ENCODE peak calls at places on chromosomes 13 and 19, in six cellular contexts. One of them, this sample, is unnamed.

GRCh38 chr13:113724780-113725315 is 34.2 kb upstream of the TMEM255B start:
- DNase-seq in left lung: peak; percentile 81
- DNase-seq in suprapubic skin: peak; percentile 85
- DNase-seq in psoas muscle: peak; percentile 76
- DNase-seq in CD4-positive, CD25-positive, alpha-beta regulatory T cell: peak; percentile 83
- DNase-seq in esophagus squamous epithelium: peak; percentile 31
- DNase-seq in this sample: peak; percentile 87

GRCh38 chr19:14073232-14073924 is 792 bp downstream of the MISP3 start:
- DNase-seq in left lung: peak; percentile 77
- DNase-seq in suprapubic skin: no peak
- DNase-seq in psoas muscle: peak; percentile 83
- DNase-seq in CD4-positive, CD25-positive, alpha-beta regulatory T cell: peak; percentile 64
- DNase-seq in esophagus squamous epithelium: no peak
- DNase-seq in this sample: no peak

GRCh38 chr19:41263850-41264580 is at the start of gene HNRNPUL1:
- DNase-seq in left lung: peak; percentile 99
- DNase-seq in suprapubic skin: peak; percentile 99
- DNase-seq in psoas muscle: peak; percentile 97
- DNase-seq in CD4-positive, CD25-positive, alpha-beta regulatory T cell: peak; percentile 98
- DNase-seq in esophagus squamous epithelium: peak; percentile 100
- DNase-seq in this sample: peak; percentile 99

GRCh38 chr13:38872693-38873092 is 117.9 kb downstream of the STOML3 start:
- DNase-seq in left lung: peak; percentile 40
- DNase-seq in suprapubic skin: no peak
- DNase-seq in psoas muscle: peak; percentile 25
- DNase-seq in CD4-positive, CD25-positive, alpha-beta regulatory T cell: no peak
- DNase-seq in esophagus squamous epithelium: no peak
- DNase-seq in this sample: no peak

GRCh38 chr19:8449830-8450229 is 5.1 kb downstream of the HNRNPM start:
- DNase-seq in left lung: no peak
- DNase-seq in suprapubic skin: no peak
- DNase-seq in psoas muscle: no peak
- DNase-seq in CD4-positive, CD25-positive, alpha-beta regulatory T cell: no peak
- DNase-seq in esophagus squamous epithelium: no peak
- DNase-seq in this sample: no peak

GRCh38 chr19:57477191-57478008 is at the start of gene ZNF772:
- DNase-seq in left lung: peak; percentile 92
- DNase-seq in suprapubic skin: peak; percentile 92
- DNase-seq in psoas muscle: peak; percentile 89
- DNase-seq in CD4-positive, CD25-positive, alpha-beta regulatory T cell: peak; percentile 78
- DNase-seq in esophagus squamous epithelium: peak; percentile 31
- DNase-seq in this sample: peak; percentile 65

GRCh38 chr19:18388328-18389094 is 2.6 kb downstream of the GDF15 start:
- DNase-seq in left lung: peak; percentile 87
- DNase-seq in suprapubic skin: peak; percentile 81
- DNase-seq in psoas muscle: peak; percentile 84
- DNase-seq in CD4-positive, CD25-positive, alpha-beta regulatory T cell: peak; percentile 67
- DNase-seq in esophagus squamous epithelium: peak; percentile 56
- DNase-seq in this sample: peak; percentile 87

GRCh38 chr19:13044160-13044853 is 49.0 kb downstream of the NFIX start:
- DNase-seq in left lung: no peak
- DNase-seq in suprapubic skin: no peak
- DNase-seq in psoas muscle: no peak
- DNase-seq in CD4-positive, CD25-positive, alpha-beta regulatory T cell: no peak
- DNase-seq in esophagus squamous epithelium: no peak
- DNase-seq in this sample: peak; percentile 76

GRCh38 chr19:11821474-11821873 is 7.4 kb downstream of the ZNF440 start:
- DNase-seq in left lung: no peak
- DNase-seq in suprapubic skin: no peak
- DNase-seq in psoas muscle: no peak
- DNase-seq in CD4-positive, CD25-positive, alpha-beta regulatory T cell: no peak
- DNase-seq in esophagus squamous epithelium: no peak
- DNase-seq in this sample: no peak

GRCh38 chr13:91978571-91978970 is 580.1 kb downstream of the GPC5 start:
- DNase-seq in left lung: no peak
- DNase-seq in suprapubic skin: no peak
- DNase-seq in psoas muscle: no peak
- DNase-seq in CD4-positive, CD25-positive, alpha-beta regulatory T cell: no peak
- DNase-seq in esophagus squamous epithelium: no peak
- DNase-seq in this sample: no peak

GRCh38 chr19:58037927-58038687 is 4.3 kb downstream of the ZSCAN1 start:
- DNase-seq in left lung: no peak
- DNase-seq in suprapubic skin: no peak
- DNase-seq in psoas muscle: no peak
- DNase-seq in CD4-positive, CD25-positive, alpha-beta regulatory T cell: no peak
- DNase-seq in esophagus squamous epithelium: no peak
- DNase-seq in this sample: no peak

GRCh38 chr19:295687-296370 is 4.6 kb upstream of the PLPP2 start:
- DNase-seq in left lung: no peak
- DNase-seq in suprapubic skin: no peak
- DNase-seq in psoas muscle: no peak
- DNase-seq in CD4-positive, CD25-positive, alpha-beta regulatory T cell: no peak
- DNase-seq in esophagus squamous epithelium: no peak
- DNase-seq in this sample: no peak

GRCh38 chr19:41302624-41303351 is 7.2 kb upstream of the CCDC97 start:
- DNase-seq in left lung: no peak
- DNase-seq in suprapubic skin: peak; percentile 65
- DNase-seq in psoas muscle: no peak
- DNase-seq in CD4-positive, CD25-positive, alpha-beta regulatory T cell: no peak
- DNase-seq in esophagus squamous epithelium: no peak
- DNase-seq in this sample: no peak

GRCh38 chr13:67223024-67223423 is 7.1 kb downstream of the PCDH9 start:
- DNase-seq in left lung: no peak
- DNase-seq in suprapubic skin: no peak
- DNase-seq in psoas muscle: no peak
- DNase-seq in CD4-positive, CD25-positive, alpha-beta regulatory T cell: no peak
- DNase-seq in esophagus squamous epithelium: no peak
- DNase-seq in this sample: no peak

GRCh38 chr13:64446372-64446771 is 2783.8 kb downstream of the PCDH9 start:
- DNase-seq in left lung: no peak
- DNase-seq in suprapubic skin: no peak
- DNase-seq in psoas muscle: no peak
- DNase-seq in CD4-positive, CD25-positive, alpha-beta regulatory T cell: no peak
- DNase-seq in esophagus squamous epithelium: no peak
- DNase-seq in this sample: no peak

GRCh38 chr19:14354445-14354844 is 26.8 kb upstream of the ADGRE5 start:
- DNase-seq in left lung: no peak
- DNase-seq in suprapubic skin: no peak
- DNase-seq in psoas muscle: no peak
- DNase-seq in CD4-positive, CD25-positive, alpha-beta regulatory T cell: no peak
- DNase-seq in esophagus squamous epithelium: no peak
- DNase-seq in this sample: no peak

GRCh38 chr13:47459512-47459911 is 541.6 kb downstream of the SUCLA2 start:
- DNase-seq in left lung: no peak
- DNase-seq in suprapubic skin: no peak
- DNase-seq in psoas muscle: no peak
- DNase-seq in CD4-positive, CD25-positive, alpha-beta regulatory T cell: no peak
- DNase-seq in esophagus squamous epithelium: no peak
- DNase-seq in this sample: no peak

GRCh38 chr19:11507370-11508078 is 1.9 kb upstream of the ZNF653 start:
- DNase-seq in left lung: no peak
- DNase-seq in suprapubic skin: no peak
- DNase-seq in psoas muscle: no peak
- DNase-seq in CD4-positive, CD25-positive, alpha-beta regulatory T cell: no peak
- DNase-seq in esophagus squamous epithelium: no peak
- DNase-seq in this sample: no peak

GRCh38 chr13:30837227-30838159 is 68.6 kb upstream of the MEDAG start:
- DNase-seq in left lung: no peak
- DNase-seq in suprapubic skin: no peak
- DNase-seq in psoas muscle: no peak
- DNase-seq in CD4-positive, CD25-positive, alpha-beta regulatory T cell: no peak
- DNase-seq in esophagus squamous epithelium: no peak
- DNase-seq in this sample: no peak

GRCh38 chr19:15759962-15760565 is 22.3 kb downstream of the OR10H3 start:
- DNase-seq in left lung: no peak
- DNase-seq in suprapubic skin: no peak
- DNase-seq in psoas muscle: no peak
- DNase-seq in CD4-positive, CD25-positive, alpha-beta regulatory T cell: no peak
- DNase-seq in esophagus squamous epithelium: no peak
- DNase-seq in this sample: no peak

GRCh38 chr19:39709026-39709872 is 5.0 kb downstream of the LGALS14 start:
- DNase-seq in left lung: no peak
- DNase-seq in suprapubic skin: no peak
- DNase-seq in psoas muscle: no peak
- DNase-seq in CD4-positive, CD25-positive, alpha-beta regulatory T cell: no peak
- DNase-seq in esophagus squamous epithelium: no peak
- DNase-seq in this sample: no peak

GRCh38 chr19:35213678-35214632 is 14.6 kb downstream of the FAM187B start:
- DNase-seq in left lung: peak; percentile 81
- DNase-seq in suprapubic skin: peak; percentile 81
- DNase-seq in psoas muscle: peak; percentile 37
- DNase-seq in CD4-positive, CD25-positive, alpha-beta regulatory T cell: peak; percentile 75
- DNase-seq in esophagus squamous epithelium: peak; percentile 70
- DNase-seq in this sample: peak; percentile 86

GRCh38 chr19:21693399-21693798 is 74.0 kb downstream of the ZNF100 start:
- DNase-seq in left lung: no peak
- DNase-seq in suprapubic skin: no peak
- DNase-seq in psoas muscle: no peak
- DNase-seq in CD4-positive, CD25-positive, alpha-beta regulatory T cell: no peak
- DNase-seq in esophagus squamous epithelium: no peak
- DNase-seq in this sample: no peak

GRCh38 chr19:8174706-8175105 is 25.3 kb upstream of the FBN3 start:
- DNase-seq in left lung: no peak
- DNase-seq in suprapubic skin: no peak
- DNase-seq in psoas muscle: no peak
- DNase-seq in CD4-positive, CD25-positive, alpha-beta regulatory T cell: no peak
- DNase-seq in esophagus squamous epithelium: no peak
- DNase-seq in this sample: no peak

GRCh38 chr19:2255982-2256685 is at the start of gene JSRP1:
- DNase-seq in left lung: no peak
- DNase-seq in suprapubic skin: no peak
- DNase-seq in psoas muscle: peak; percentile 90
- DNase-seq in CD4-positive, CD25-positive, alpha-beta regulatory T cell: no peak
- DNase-seq in esophagus squamous epithelium: no peak
- DNase-seq in this sample: no peak

GRCh38 chr13:51935326-51936171 is 73.8 kb downstream of the CCDC70 start:
- DNase-seq in left lung: no peak
- DNase-seq in suprapubic skin: no peak
- DNase-seq in psoas muscle: no peak
- DNase-seq in CD4-positive, CD25-positive, alpha-beta regulatory T cell: no peak
- DNase-seq in esophagus squamous epithelium: no peak
- DNase-seq in this sample: no peak

GRCh38 chr13:79485014-79485441 is 4.1 kb downstream of the NDFIP2 start:
- DNase-seq in left lung: no peak
- DNase-seq in suprapubic skin: no peak
- DNase-seq in psoas muscle: peak; percentile 14
- DNase-seq in CD4-positive, CD25-positive, alpha-beta regulatory T cell: no peak
- DNase-seq in esophagus squamous epithelium: no peak
- DNase-seq in this sample: no peak

GRCh38 chr13:27929868-27930267 is 10.1 kb downstream of the PDX1 start:
- DNase-seq in left lung: no peak
- DNase-seq in suprapubic skin: no peak
- DNase-seq in psoas muscle: no peak
- DNase-seq in CD4-positive, CD25-positive, alpha-beta regulatory T cell: no peak
- DNase-seq in esophagus squamous epithelium: no peak
- DNase-seq in this sample: no peak
- H3K27me3 ChIP-seq in left lung: peaks cover 92% of the 10 kb centered on the region
- H3K27me3 ChIP-seq in suprapubic skin: peaks cover 90% of the 10 kb centered on the region
- H3K27me3 ChIP-seq in psoas muscle: peaks cover 13% of the 10 kb centered on the region
- H3K27me3 ChIP-seq in CD4-positive, CD25-positive, alpha-beta regulatory T cell: peaks cover 40% of the 10 kb centered on the region
- H3K27me3 ChIP-seq in esophagus squamous epithelium: peaks cover 32% of the 10 kb centered on the region
- H3K27me3 ChIP-seq in this sample: peaks cover 21% of the 10 kb centered on the region

DNA sequence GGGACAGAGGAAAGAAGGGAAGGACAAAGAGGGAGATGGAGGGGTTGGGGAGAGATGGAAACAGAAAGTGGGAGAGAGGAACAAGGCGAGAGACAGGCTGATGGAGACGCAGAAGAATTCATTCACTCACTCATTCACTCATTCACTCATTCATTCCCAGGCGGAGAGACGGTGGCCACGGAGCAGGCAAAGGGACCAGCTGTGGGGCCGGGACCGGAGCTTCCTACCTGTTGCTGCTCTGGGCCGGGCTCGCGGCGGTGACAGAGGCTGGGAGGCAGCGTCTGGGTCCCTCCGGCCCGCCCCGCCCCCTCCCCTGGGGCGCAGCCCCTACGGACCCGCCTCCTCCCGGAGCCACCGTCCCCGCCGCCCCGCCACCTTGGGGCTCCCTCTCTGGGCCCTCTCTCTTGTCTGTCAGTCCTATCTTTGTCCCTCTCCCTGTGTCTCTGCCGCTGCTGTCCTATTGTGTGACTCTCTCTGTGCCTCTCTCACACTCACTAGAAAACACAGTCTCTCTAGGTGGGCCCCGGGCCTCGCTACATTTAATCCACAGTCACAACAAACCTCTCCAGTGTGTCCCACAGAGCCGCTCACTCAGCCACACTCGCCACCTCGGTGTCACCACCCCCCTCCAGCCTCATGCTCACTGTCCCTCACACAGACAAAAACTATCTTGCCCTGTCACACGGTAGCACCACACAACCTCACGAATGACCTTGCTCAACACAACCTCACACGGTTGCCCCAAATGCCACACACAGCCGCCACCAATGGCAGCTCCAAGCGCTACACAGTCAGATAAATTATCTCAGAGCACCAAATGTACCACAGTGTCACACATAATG is at the start of gene GNG8:
- DNase-seq in left lung: no peak
- DNase-seq in suprapubic skin: no peak
- DNase-seq in psoas muscle: no peak
- DNase-seq in CD4-positive, CD25-positive, alpha-beta regulatory T cell: peak; percentile 55
- DNase-seq in esophagus squamous epithelium: no peak
- DNase-seq in this sample: no peak
- H3K27me3 ChIP-seq in left lung: peaks cover 96% of the 10 kb centered on the region
- H3K27me3 ChIP-seq in suprapubic skin: peaks cover 21% of the 10 kb centered on the region
- H3K27me3 ChIP-seq in psoas muscle: no peaks in the 10 kb centered on the region
- H3K27me3 ChIP-seq in CD4-positive, CD25-positive, alpha-beta regulatory T cell: peaks cover 3% of the 10 kb centered on the region
- H3K27me3 ChIP-seq in esophagus squamous epithelium: no peaks in the 10 kb centered on the region
- H3K27me3 ChIP-seq in this sample: no peaks in the 10 kb centered on the region

DNA sequence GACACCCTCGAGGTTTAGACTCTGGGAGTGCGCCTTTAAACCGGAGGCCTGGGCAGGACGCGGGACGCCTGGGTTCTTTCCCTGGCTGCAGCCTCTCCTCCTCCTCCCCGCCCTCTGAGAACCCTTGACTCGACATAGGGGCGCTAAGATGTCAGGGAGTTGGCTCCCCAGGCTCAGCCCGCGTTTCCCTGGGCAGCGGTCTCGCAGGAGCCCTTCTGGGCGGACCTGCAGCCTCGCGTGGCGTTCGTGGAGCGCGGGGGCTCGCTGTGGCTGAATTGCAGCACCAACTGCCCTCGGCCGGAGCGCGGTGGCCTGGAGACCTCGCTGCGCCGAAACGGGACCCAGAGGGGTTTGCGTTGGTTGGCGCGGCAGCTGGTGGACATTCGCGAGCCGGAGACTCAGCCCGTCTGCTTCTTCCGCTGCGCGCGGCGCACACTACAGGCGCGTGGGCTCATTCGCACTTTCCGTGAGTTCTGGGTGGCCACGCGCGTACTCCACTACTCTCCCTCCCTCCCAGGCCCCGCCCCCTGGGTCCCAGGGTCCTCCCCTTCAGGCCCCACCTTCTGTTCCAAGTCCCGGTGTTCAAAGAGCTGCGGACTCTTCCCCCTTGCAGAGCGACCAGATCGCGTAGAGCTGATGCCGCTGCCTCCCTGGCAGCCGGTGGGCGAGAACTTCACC is 1.3 kb downstream of the ICAM5 start:
- DNase-seq in left lung: peak; percentile 84
- DNase-seq in suprapubic skin: peak; percentile 77
- DNase-seq in psoas muscle: no peak
- DNase-seq in CD4-positive, CD25-positive, alpha-beta regulatory T cell: peak; percentile 53
- DNase-seq in esophagus squamous epithelium: no peak
- DNase-seq in this sample: no peak
- H3K27me3 ChIP-seq in left lung: peaks cover 88% of the 10 kb centered on the region
- H3K27me3 ChIP-seq in suprapubic skin: peaks cover 91% of the 10 kb centered on the region
- H3K27me3 ChIP-seq in psoas muscle: no peaks in the 10 kb centered on the region
- H3K27me3 ChIP-seq in CD4-positive, CD25-positive, alpha-beta regulatory T cell: peaks cover 8% of the 10 kb centered on the region
- H3K27me3 ChIP-seq in esophagus squamous epithelium: peaks cover 29% of the 10 kb centered on the region
- H3K27me3 ChIP-seq in this sample: peaks cover 19% of the 10 kb centered on the region

GRCh38 chr19:6769006-6769637 is 1.9 kb upstream of the SH2D3A start:
- DNase-seq in left lung: no peak
- DNase-seq in suprapubic skin: no peak
- DNase-seq in psoas muscle: no peak
- DNase-seq in CD4-positive, CD25-positive, alpha-beta regulatory T cell: no peak
- DNase-seq in esophagus squamous epithelium: no peak
- DNase-seq in this sample: no peak
- H3K27me3 ChIP-seq in left lung: peaks cover 29% of the 10 kb centered on the region
- H3K27me3 ChIP-seq in suprapubic skin: no peaks in the 10 kb centered on the region
- H3K27me3 ChIP-seq in psoas muscle: no peaks in the 10 kb centered on the region
- H3K27me3 ChIP-seq in CD4-positive, CD25-positive, alpha-beta regulatory T cell: no peaks in the 10 kb centered on the region
- H3K27me3 ChIP-seq in esophagus squamous epithelium: no peaks in the 10 kb centered on the region
- H3K27me3 ChIP-seq in this sample: no peaks in the 10 kb centered on the region